ENCODE peak calls at places on chromosomes 12 and 14, in seven cellular contexts. One of them, this sample, is unnamed.

GRCh38 chr12:62332598-62332997 is 72.4 kb downstream of the USP15 start:
- DNase-seq in glutamatergic neuron: no peak
- DNase-seq in NB4: no peak
- DNase-seq in nephron progenitor cell: no peak
- DNase-seq in cardiac muscle cell: peak; percentile 52
- DNase-seq in AG10803: peak; percentile 74
- DNase-seq in activated CD8-positive, alpha-beta T cell treated with anti-CD3 and anti-CD28 coated beads for 36 hours: no peak
- DNase-seq in this sample: no peak

GRCh38 chr14:54815016-54815415 is 87.6 kb downstream of the GCH1 start:
- DNase-seq in NB4: no peak
- DNase-seq in nephron progenitor cell: no peak
- DNase-seq in glutamatergic neuron: no peak
- DNase-seq in activated CD8-positive, alpha-beta T cell treated with anti-CD3 and anti-CD28 coated beads for 36 hours: no peak
- DNase-seq in AG10803: peak; percentile 70
- DNase-seq in cardiac muscle cell: peak; percentile 82
- DNase-seq in this sample: no peak

GRCh38 chr12:79143803-79144202 is 279.2 kb downstream of the SYT1 start:
- DNase-seq in glutamatergic neuron: no peak
- DNase-seq in NB4: no peak
- DNase-seq in cardiac muscle cell: no peak
- DNase-seq in nephron progenitor cell: no peak
- DNase-seq in activated CD8-positive, alpha-beta T cell treated with anti-CD3 and anti-CD28 coated beads for 36 hours: no peak
- DNase-seq in AG10803: no peak
- DNase-seq in this sample: no peak

GRCh38 chr12:42125372-42125767 is 19.3 kb downstream of the GXYLT1 start:
- DNase-seq in cardiac muscle cell: no peak
- DNase-seq in nephron progenitor cell: no peak
- DNase-seq in activated CD8-positive, alpha-beta T cell treated with anti-CD3 and anti-CD28 coated beads for 36 hours: no peak
- DNase-seq in NB4: peak; percentile 32
- DNase-seq in AG10803: no peak
- DNase-seq in glutamatergic neuron: no peak
- DNase-seq in this sample: no peak

GRCh38 chr14:77980475-77981321 is 180.8 kb downstream of the ADCK1 start:
- DNase-seq in NB4: peak; percentile 7
- DNase-seq in activated CD8-positive, alpha-beta T cell treated with anti-CD3 and anti-CD28 coated beads for 36 hours: peak; percentile 8
- DNase-seq in glutamatergic neuron: peak; percentile 46
- DNase-seq in nephron progenitor cell: peak; percentile 49
- DNase-seq in cardiac muscle cell: no peak
- DNase-seq in AG10803: no peak
- DNase-seq in this sample: no peak

GRCh38 chr14:104316121-104316722 is 177.8 kb downstream of the KIF26A start:
- DNase-seq in nephron progenitor cell: no peak
- DNase-seq in glutamatergic neuron: peak; percentile 4
- DNase-seq in AG10803: no peak
- DNase-seq in activated CD8-positive, alpha-beta T cell treated with anti-CD3 and anti-CD28 coated beads for 36 hours: no peak
- DNase-seq in NB4: no peak
- DNase-seq in cardiac muscle cell: no peak
- DNase-seq in this sample: no peak

GRCh38 chr12:64820593-64820992 is 3.9 kb upstream of the TBC1D30 start:
- DNase-seq in cardiac muscle cell: no peak
- DNase-seq in nephron progenitor cell: no peak
- DNase-seq in activated CD8-positive, alpha-beta T cell treated with anti-CD3 and anti-CD28 coated beads for 36 hours: no peak
- DNase-seq in glutamatergic neuron: no peak
- DNase-seq in AG10803: no peak
- DNase-seq in NB4: no peak
- DNase-seq in this sample: no peak

GRCh38 chr14:86038401-86038985 is 508.5 kb downstream of the FLRT2 start:
- DNase-seq in nephron progenitor cell: peak; percentile 60
- DNase-seq in activated CD8-positive, alpha-beta T cell treated with anti-CD3 and anti-CD28 coated beads for 36 hours: peak; percentile 62
- DNase-seq in glutamatergic neuron: peak; percentile 71
- DNase-seq in AG10803: peak; percentile 39
- DNase-seq in NB4: peak; percentile 59
- DNase-seq in cardiac muscle cell: peak; percentile 76
- DNase-seq in this sample: peak; percentile 2

GRCh38 chr14:102889615-102890014 is 32.8 kb upstream of the AMN start:
- DNase-seq in nephron progenitor cell: no peak
- DNase-seq in cardiac muscle cell: no peak
- DNase-seq in NB4: no peak
- DNase-seq in glutamatergic neuron: no peak
- DNase-seq in AG10803: no peak
- DNase-seq in activated CD8-positive, alpha-beta T cell treated with anti-CD3 and anti-CD28 coated beads for 36 hours: no peak
- DNase-seq in this sample: no peak

DNA sequence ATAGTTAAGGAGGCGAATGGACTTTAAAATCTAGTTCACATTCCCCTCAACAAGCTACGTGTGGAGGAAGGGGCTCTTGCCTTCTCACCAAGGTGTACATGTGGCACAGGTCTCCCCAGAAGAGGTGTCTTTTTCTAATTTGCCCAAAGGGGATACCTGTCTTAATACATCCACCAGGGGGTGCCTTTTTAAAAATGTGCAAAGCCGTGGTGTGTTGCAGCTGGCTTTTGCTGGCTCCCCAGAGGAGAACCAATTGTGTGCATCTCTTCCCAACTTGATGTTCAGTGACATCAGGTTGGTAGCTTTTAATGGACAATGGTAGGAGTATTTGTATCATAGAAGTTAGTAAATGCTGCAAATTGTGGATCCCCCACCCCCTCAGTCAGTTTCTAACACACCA is 33.8 kb downstream of the CREBL2 start:
- DNase-seq in NB4: peak; percentile 40
- DNase-seq in cardiac muscle cell: peak; percentile 46
- DNase-seq in activated CD8-positive, alpha-beta T cell treated with anti-CD3 and anti-CD28 coated beads for 36 hours: peak; percentile 45
- DNase-seq in nephron progenitor cell: no peak
- DNase-seq in AG10803: peak; percentile 43
- DNase-seq in glutamatergic neuron: no peak
- DNase-seq in this sample: peak; percentile 56
- TF ChIP-seq CTCF in NB4: peak; percentile 18
- TF ChIP-seq CTCF in cardiac muscle cell: peak; percentile 55
- TF ChIP-seq CTCF in activated CD8-positive, alpha-beta T cell treated with anti-CD3 and anti-CD28 coated beads for 36 hours: peak; percentile 80
- TF ChIP-seq CTCF in nephron progenitor cell: no peak
- TF ChIP-seq CTCF in AG10803: peak; percentile 58
- TF ChIP-seq CTCF in glutamatergic neuron: peak; percentile 45
- TF ChIP-seq CTCF in this sample: peak; percentile 43

DNA sequence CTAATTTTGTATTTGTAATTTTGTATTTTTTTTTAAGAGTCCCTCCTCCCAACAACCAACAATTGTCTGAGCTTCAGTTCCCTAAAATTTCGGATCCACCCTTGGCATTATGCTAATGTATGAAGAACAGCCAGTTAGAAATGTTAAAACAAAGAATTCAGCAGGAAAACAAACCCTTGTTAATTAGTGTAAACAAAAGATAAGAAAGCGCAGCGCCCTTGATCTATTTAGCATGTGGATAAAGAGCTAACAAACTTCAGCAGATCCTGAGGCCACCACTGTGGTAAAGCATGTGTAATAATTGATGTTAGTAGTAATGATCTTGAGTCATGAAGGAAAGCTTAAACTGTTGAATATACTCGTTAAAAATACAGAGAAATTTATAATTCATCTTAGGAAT is 199.8 kb downstream of the TMX1 start:
- DNase-seq in nephron progenitor cell: no peak
- DNase-seq in cardiac muscle cell: no peak
- DNase-seq in activated CD8-positive, alpha-beta T cell treated with anti-CD3 and anti-CD28 coated beads for 36 hours: no peak
- DNase-seq in NB4: no peak
- DNase-seq in glutamatergic neuron: no peak
- DNase-seq in AG10803: no peak
- DNase-seq in this sample: no peak
- TF ChIP-seq CTCF in nephron progenitor cell: no peak
- TF ChIP-seq CTCF in cardiac muscle cell: no peak
- TF ChIP-seq CTCF in activated CD8-positive, alpha-beta T cell treated with anti-CD3 and anti-CD28 coated beads for 36 hours: no peak
- TF ChIP-seq CTCF in NB4: no peak
- TF ChIP-seq CTCF in glutamatergic neuron: no peak
- TF ChIP-seq CTCF in AG10803: no peak
- TF ChIP-seq CTCF in this sample: no peak

GRCh38 chr12:53300187-53300586 is 692 bp downstream of the MYG1 start:
- DNase-seq in NB4: peak; percentile 35
- DNase-seq in glutamatergic neuron: no peak
- DNase-seq in cardiac muscle cell: peak; percentile 57
- DNase-seq in activated CD8-positive, alpha-beta T cell treated with anti-CD3 and anti-CD28 coated beads for 36 hours: peak; percentile 19
- DNase-seq in nephron progenitor cell: no peak
- DNase-seq in AG10803: peak; percentile 40
- DNase-seq in this sample: no peak

GRCh38 chr12:53299101-53299453 is 418 bp upstream of the MYG1 start:
- DNase-seq in NB4: peak; percentile 92
- DNase-seq in activated CD8-positive, alpha-beta T cell treated with anti-CD3 and anti-CD28 coated beads for 36 hours: peak; percentile 61
- DNase-seq in AG10803: peak; percentile 48
- DNase-seq in cardiac muscle cell: peak; percentile 83
- DNase-seq in nephron progenitor cell: no peak
- DNase-seq in glutamatergic neuron: no peak
- DNase-seq in this sample: no peak

GRCh38 chr12:53302903-53303302 is 3.4 kb downstream of the MYG1 start:
- DNase-seq in NB4: no peak
- DNase-seq in cardiac muscle cell: no peak
- DNase-seq in nephron progenitor cell: no peak
- DNase-seq in glutamatergic neuron: no peak
- DNase-seq in activated CD8-positive, alpha-beta T cell treated with anti-CD3 and anti-CD28 coated beads for 36 hours: no peak
- DNase-seq in AG10803: no peak
- DNase-seq in this sample: no peak

GRCh38 chr12:53298154-53298553 is 1.3 kb upstream of the MYG1 start:
- DNase-seq in cardiac muscle cell: peak; percentile 89
- DNase-seq in NB4: peak; percentile 41
- DNase-seq in nephron progenitor cell: no peak
- DNase-seq in activated CD8-positive, alpha-beta T cell treated with anti-CD3 and anti-CD28 coated beads for 36 hours: no peak
- DNase-seq in glutamatergic neuron: no peak
- DNase-seq in AG10803: peak; percentile 97
- DNase-seq in this sample: no peak

DNA sequence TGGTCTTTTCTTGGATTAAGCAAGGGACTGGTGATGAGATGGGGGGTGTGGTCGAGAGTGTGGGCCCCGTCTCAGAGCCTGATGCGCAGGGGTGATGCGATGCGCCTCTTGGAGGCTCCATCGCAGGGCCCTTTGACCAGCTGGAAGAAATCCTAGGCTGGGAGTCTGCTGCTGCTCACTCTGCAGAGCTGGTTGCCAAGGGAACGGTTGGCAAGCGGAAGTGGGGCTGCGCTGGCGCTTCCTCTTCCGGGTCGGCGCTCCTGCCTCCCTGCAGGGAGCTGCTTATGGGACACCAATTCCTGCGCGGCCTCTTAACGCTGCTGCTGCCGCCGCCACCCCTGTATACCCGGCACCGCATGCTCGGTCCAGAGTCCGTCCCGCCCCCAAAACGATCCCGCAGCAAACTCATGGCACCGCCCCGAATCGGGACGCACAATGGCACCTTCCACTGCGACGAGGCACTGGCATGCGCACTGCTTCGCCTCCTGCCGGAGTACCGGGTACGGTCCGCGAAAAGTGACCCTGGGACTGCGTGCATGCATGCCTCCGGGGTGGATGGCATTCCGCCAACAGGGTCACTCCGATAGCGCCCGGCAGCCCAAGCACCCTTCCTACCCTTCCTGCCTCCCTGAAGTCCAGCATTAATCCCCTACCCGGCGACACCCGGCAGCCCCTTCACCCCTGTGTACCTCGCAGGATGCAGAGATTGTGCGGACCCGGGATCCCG is at the start of gene MYG1:
- DNase-seq in nephron progenitor cell: peak; percentile 83
- DNase-seq in activated CD8-positive, alpha-beta T cell treated with anti-CD3 and anti-CD28 coated beads for 36 hours: peak; percentile 89
- DNase-seq in NB4: peak; percentile 95
- DNase-seq in glutamatergic neuron: peak; percentile 87
- DNase-seq in cardiac muscle cell: peak; percentile 92
- DNase-seq in AG10803: peak; percentile 84
- DNase-seq in this sample: peak; percentile 90
- TF ChIP-seq CTCF in nephron progenitor cell: no peak
- TF ChIP-seq CTCF in activated CD8-positive, alpha-beta T cell treated with anti-CD3 and anti-CD28 coated beads for 36 hours: no peak
- TF ChIP-seq CTCF in NB4: no peak
- TF ChIP-seq CTCF in glutamatergic neuron: no peak
- TF ChIP-seq CTCF in cardiac muscle cell: peak; percentile 30
- TF ChIP-seq CTCF in AG10803: peak; percentile 30
- TF ChIP-seq CTCF in this sample: no peak

DNA sequence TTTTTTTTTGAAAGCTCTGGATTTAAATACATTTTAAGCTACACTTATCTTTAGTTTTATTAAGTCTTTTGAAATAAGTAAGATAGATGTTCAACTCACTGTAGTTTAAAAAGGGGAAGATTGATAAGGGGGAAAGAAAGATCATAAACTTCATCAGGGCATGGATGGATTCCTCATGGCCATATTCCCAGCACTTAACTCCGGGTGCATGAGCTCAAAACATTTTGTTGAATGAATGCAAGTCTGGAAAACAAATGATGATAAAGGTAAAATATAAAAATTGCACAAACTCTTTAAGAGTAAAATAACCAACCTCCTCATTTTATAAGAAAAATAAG is 4.3 kb upstream of the IGF1 start:
- DNase-seq in activated CD8-positive, alpha-beta T cell treated with anti-CD3 and anti-CD28 coated beads for 36 hours: no peak
- DNase-seq in nephron progenitor cell: no peak
- DNase-seq in cardiac muscle cell: no peak
- DNase-seq in AG10803: no peak
- DNase-seq in NB4: no peak
- DNase-seq in glutamatergic neuron: no peak
- DNase-seq in this sample: no peak
- TF ChIP-seq CTCF in activated CD8-positive, alpha-beta T cell treated with anti-CD3 and anti-CD28 coated beads for 36 hours: peak; percentile 37
- TF ChIP-seq CTCF in nephron progenitor cell: no peak
- TF ChIP-seq CTCF in cardiac muscle cell: no peak
- TF ChIP-seq CTCF in AG10803: no peak
- TF ChIP-seq CTCF in NB4: no peak
- TF ChIP-seq CTCF in glutamatergic neuron: peak; percentile 6
- TF ChIP-seq CTCF in this sample: no peak

DNA sequence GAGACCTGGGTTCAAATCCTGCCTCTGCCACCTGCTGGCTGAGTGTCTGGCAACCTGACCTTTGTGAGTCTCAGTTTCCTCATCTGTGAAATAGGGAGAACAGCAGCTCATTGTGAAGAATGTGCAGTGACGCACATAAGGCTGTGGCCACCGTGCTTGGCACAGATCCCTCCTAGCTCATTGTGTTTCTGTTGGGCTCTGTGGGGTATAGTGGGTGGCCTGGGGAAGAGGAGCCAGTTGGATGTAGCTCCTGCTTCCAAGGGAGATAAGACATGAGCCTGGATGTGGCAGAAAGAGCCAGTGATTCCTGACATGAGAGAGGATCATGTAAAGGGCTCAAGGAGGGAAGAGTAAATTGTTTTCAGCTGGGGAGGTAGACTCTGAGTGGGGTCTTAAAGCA is 120.0 kb downstream of the ESRRB start:
- DNase-seq in glutamatergic neuron: no peak
- DNase-seq in activated CD8-positive, alpha-beta T cell treated with anti-CD3 and anti-CD28 coated beads for 36 hours: no peak
- DNase-seq in NB4: no peak
- DNase-seq in nephron progenitor cell: no peak
- DNase-seq in AG10803: no peak
- DNase-seq in cardiac muscle cell: no peak
- DNase-seq in this sample: no peak
- TF ChIP-seq CTCF in glutamatergic neuron: no peak
- TF ChIP-seq CTCF in activated CD8-positive, alpha-beta T cell treated with anti-CD3 and anti-CD28 coated beads for 36 hours: no peak
- TF ChIP-seq CTCF in NB4: no peak
- TF ChIP-seq CTCF in nephron progenitor cell: no peak
- TF ChIP-seq CTCF in AG10803: no peak
- TF ChIP-seq CTCF in cardiac muscle cell: no peak
- TF ChIP-seq CTCF in this sample: no peak

GRCh38 chr12:95623554-95624170 is 72.4 kb upstream of the USP44 start:
- DNase-seq in nephron progenitor cell: peak; percentile 70
- DNase-seq in AG10803: peak; percentile 96
- DNase-seq in NB4: peak; percentile 84
- DNase-seq in cardiac muscle cell: peak; percentile 93
- DNase-seq in glutamatergic neuron: peak; percentile 72
- DNase-seq in activated CD8-positive, alpha-beta T cell treated with anti-CD3 and anti-CD28 coated beads for 36 hours: peak; percentile 48
- DNase-seq in this sample: peak; percentile 62
- TF ChIP-seq CTCF in nephron progenitor cell: peak; percentile 61
- TF ChIP-seq CTCF in AG10803: peak; percentile 82
- TF ChIP-seq CTCF in NB4: peak; percentile 97
- TF ChIP-seq CTCF in cardiac muscle cell: peak; percentile 88
- TF ChIP-seq CTCF in glutamatergic neuron: peak; percentile 77
- TF ChIP-seq CTCF in activated CD8-positive, alpha-beta T cell treated with anti-CD3 and anti-CD28 coated beads for 36 hours: peak; percentile 31
- TF ChIP-seq CTCF in this sample: peak; percentile 71

GRCh38 chr14:26008290-26008689 is 589.5 kb downstream of the NOVA1 start:
- DNase-seq in AG10803: no peak
- DNase-seq in NB4: peak; percentile 33
- DNase-seq in cardiac muscle cell: peak; percentile 2
- DNase-seq in activated CD8-positive, alpha-beta T cell treated with anti-CD3 and anti-CD28 coated beads for 36 hours: no peak
- DNase-seq in glutamatergic neuron: no peak
- DNase-seq in nephron progenitor cell: no peak
- DNase-seq in this sample: no peak
- TF ChIP-seq CTCF in AG10803: no peak
- TF ChIP-seq CTCF in NB4: peak; percentile 33
- TF ChIP-seq CTCF in cardiac muscle cell: no peak
- TF ChIP-seq CTCF in activated CD8-positive, alpha-beta T cell treated with anti-CD3 and anti-CD28 coated beads for 36 hours: no peak
- TF ChIP-seq CTCF in glutamatergic neuron: peak; percentile 12
- TF ChIP-seq CTCF in nephron progenitor cell: peak; percentile 18
- TF ChIP-seq CTCF in this sample: no peak

This sample was measured in GM13976.